ENCODE peak calls at places on chromosome 15, in six cellular contexts. W is DND-41, O is astrocyte of the spinal cord, Z is adrenal gland, C is neural progenitor cell, N is tibial nerve. I is an unnamed sample.

GRCh38 chr15:70802629-70803028 is 39.3 kb upstream of the UACA start:
- DNase-seq in W (no peak), O (peak; percentile 54), Z (no peak), C (no peak), N (no peak), I (no peak)

GRCh38 chr15:64209680-64210334 is 47.0 kb upstream of the PPIB start:
- DNase-seq in W (no peak), O (peak; percentile 65), Z (no peak), C (no peak), N (no peak), I (no peak)

GRCh38 chr15:56460046-56460445 is 4.9 kb downstream of the MNS1 start:
- DNase-seq in W (no peak), O (no peak), Z (no peak), C (no peak), N (no peak), I (no peak)

GRCh38 chr15:66098019-66098363 is 155.6 kb downstream of the MEGF11 start:
- DNase-seq in W (no peak), O (no peak), Z (no peak), C (no peak), N (no peak), I (no peak)

GRCh38 chr15:90812881-90813280 is 55.5 kb upstream of the FURIN start:
- DNase-seq in W (no peak), O (no peak), Z (no peak), C (no peak), N (no peak), I (no peak)

GRCh38 chr15:99511865-99512632 is 53.7 kb upstream of the MEF2A start:
- DNase-seq in W (peak; percentile 51), O (no peak), Z (peak; percentile 35), C (no peak), N (no peak), I (no peak)

GRCh38 chr15:58489289-58489688 is 57.5 kb downstream of the LIPC start:
- DNase-seq in W (no peak), O (no peak), Z (no peak), C (no peak), N (no peak), I (no peak)

GRCh38 chr15:58066042-58066867 is 744 bp upstream of the ALDH1A2 start:
- DNase-seq in W (no peak), O (peak; percentile 38), Z (peak; percentile 47), C (peak; percentile 86), N (peak; percentile 25), I (peak; percentile 96)

GRCh38 chr15:89772933-89773583 is 3.1 kb upstream of the MESP2 start:
- DNase-seq in W (no peak), O (peak; percentile 43), Z (no peak), C (no peak), N (no peak), I (no peak)

GRCh38 chr15:49556437-49556836 is 64.2 kb downstream of the FAM227B start:
- DNase-seq in W (no peak), O (no peak), Z (no peak), C (no peak), N (no peak), I (no peak)

GRCh38 chr15:41334293-41335120 is 1.8 kb downstream of the NUSAP1 start:
- DNase-seq in W (no peak), O (no peak), Z (no peak), C (peak; percentile 4), N (no peak), I (no peak)

GRCh38 chr15:59444082-59444835 is 6.3 kb downstream of the FAM81A start:
- DNase-seq in W (no peak), O (no peak), Z (no peak), C (no peak), N (no peak), I (no peak)

GRCh38 chr15:66964111-66964738 is 101.2 kb upstream of the SMAD3 start:
- DNase-seq in W (no peak), O (no peak), Z (no peak), C (no peak), N (no peak), I (no peak)

GRCh38 chr15:92880796-92881569 is 19.1 kb upstream of the CHD2 start:
- DNase-seq in W (peak; percentile 47), O (no peak), Z (no peak), C (peak; percentile 30), N (no peak), I (no peak)

GRCh38 chr15:60512937-60513336 is 34.0 kb upstream of the ICE2 start:
- DNase-seq in W (no peak), O (no peak), Z (no peak), C (no peak), N (no peak), I (no peak)

GRCh38 chr15:62840518-62841268 is 201.9 kb upstream of the TPM1 start:
- DNase-seq in W (no peak), O (no peak), Z (no peak), C (no peak), N (no peak), I (no peak)

GRCh38 chr15:92681141-92681622 is 25.6 kb upstream of the FAM174B start:
- DNase-seq in W (no peak), O (peak; percentile 68), Z (no peak), C (no peak), N (no peak), I (no peak)

GRCh38 chr15:44775923-44776322 is 39.6 kb downstream of the TRIM69 start:
- DNase-seq in W (no peak), O (no peak), Z (no peak), C (no peak), N (no peak), I (no peak)

GRCh38 chr15:51129513-51130197 is 34.9 kb upstream of the TNFAIP8L3 start:
- DNase-seq in W (no peak), O (no peak), Z (no peak), C (no peak), N (no peak), I (no peak)
- TF ChIP-seq CTCF in W (no peak), O (no peak), Z (no peak), C (no peak), N (no peak), I (no peak)

DNA sequence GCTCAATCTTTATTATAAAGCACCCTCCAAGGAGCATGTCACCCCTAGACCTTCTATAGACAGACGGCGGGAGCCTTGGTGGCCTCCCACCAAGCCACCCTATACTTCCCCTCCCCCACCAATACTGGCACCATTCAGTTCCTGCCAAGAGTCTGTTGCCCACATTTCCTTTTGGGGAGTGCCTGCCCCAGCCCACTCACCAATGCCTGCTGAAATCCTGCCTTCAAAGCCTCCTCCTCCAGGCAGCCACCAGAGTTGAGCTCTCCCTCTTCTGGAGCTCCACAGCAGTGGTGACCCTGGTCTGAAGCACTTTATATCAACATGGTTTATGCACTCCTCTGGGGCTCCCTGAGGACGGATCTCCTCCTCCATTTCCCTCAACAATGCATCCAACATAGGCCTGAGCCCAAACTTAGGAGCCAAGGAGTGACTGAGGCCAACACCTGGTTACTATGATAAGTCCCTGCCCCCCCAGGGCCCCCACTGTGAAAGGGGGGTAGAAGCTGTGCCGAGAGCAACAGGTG is 8.8 kb downstream of the CCDC33 start:
- DNase-seq in W (no peak), O (no peak), Z (no peak), C (no peak), N (no peak), I (no peak)
- H3K4me3 ChIP-seq in W (no peak overlapping the region), O (no peak overlapping the region), Z (no peak overlapping the region), C (peak overlapping the region; percentile 44), N (no peak overlapping the region), I (no peak overlapping the region)

DNA sequence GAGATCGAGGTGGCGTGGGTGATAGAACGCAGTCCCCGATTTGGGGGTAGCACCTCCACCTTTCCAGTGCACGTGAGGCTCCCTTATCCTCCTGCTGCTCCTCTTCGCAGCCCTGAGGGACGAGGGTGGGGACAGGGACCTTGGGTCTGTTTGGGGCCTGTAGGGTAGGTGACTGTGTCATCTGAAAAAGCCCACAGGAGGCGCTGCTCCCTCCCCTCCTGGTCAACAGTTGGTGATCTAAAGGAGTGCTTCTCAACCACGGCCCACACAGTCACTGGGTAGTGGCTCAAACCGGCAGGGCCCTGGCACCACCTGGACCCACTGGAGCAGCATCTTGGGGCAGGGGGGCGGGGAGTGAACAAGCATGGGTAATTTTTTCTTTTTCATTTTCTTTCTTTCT is 7.1 kb downstream of the LRRK1 start:
- DNase-seq in W (no peak), O (no peak), Z (no peak), C (peak; percentile 38), N (no peak), I (no peak)
- TF ChIP-seq CTCF in W (peak; percentile 19), O (no peak), Z (no peak), C (peak; percentile 41), N (no peak), I (no peak)

DNA sequence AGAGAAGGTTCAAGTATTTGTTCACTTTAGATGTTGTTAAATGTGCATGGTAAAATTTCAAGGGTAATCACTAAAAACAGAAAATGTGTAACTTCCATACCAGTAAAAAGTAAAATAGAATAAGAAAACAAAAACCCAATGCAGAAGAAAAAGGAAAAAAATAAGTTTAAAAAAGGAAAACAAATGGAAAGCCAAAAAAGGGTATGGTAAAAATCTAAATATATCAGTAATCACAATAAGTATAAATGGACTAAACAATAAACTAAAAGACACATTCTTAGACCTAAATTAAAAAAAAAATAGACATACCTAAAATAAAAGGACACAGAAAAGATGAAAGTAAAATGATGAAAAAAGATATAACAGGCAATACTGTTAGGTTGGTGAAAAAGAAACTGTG is 9.5 kb upstream of the CLN6 start:
- DNase-seq in W (no peak), O (no peak), Z (no peak), C (no peak), N (no peak), I (no peak)
- H3K4me3 ChIP-seq in W (no peak overlapping the region), O (no peak overlapping the region), Z (no peak overlapping the region), C (no peak overlapping the region), N (no peak overlapping the region), I (no peak overlapping the region)

GRCh38 chr15:88742161-88742560 is 61.1 kb upstream of the ACAN start:
- DNase-seq in W (no peak), O (no peak), Z (no peak), C (no peak), N (no peak), I (no peak)
- TF ChIP-seq CTCF in W (no peak), O (no peak), Z (no peak), C (no peak), N (no peak), I (no peak)

DNA sequence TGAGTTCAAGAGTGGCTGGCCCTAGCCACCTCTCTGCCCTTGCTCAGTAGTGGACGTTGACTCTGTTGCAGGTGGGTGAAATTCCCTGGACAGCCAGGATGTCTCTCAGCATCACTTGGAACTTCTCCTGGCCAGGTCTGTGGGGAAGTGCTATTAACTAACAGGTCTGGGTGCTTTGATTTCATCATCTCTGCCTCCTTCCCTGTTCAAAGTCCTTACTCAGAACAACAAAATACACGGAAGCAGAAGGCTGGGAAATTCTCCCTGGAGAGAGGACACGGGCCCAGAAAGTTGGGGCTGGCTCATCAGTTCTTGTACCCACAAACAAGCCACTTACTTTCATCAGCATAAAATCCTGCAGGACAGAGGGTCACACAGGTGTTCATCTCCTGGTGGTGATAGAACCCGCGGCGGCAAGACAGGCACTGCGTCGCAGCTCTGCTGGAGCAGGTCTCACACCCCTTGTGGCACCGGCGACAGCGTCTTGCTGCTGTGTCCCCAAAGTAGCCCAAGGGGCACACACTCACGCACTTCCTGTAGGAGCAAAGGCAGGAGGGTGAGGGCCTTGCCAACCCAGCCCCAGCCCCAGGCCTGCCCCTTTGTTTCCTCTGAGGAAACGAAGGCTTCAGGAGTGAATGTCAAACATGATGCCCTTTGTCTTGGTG is 29.6 kb upstream of the SNRPA1 start:
- DNase-seq in W (no peak), O (no peak), Z (no peak), C (no peak), N (no peak), I (no peak)
- H3K4me3 ChIP-seq in W (no peak overlapping the region), O (no peak overlapping the region), Z (no peak overlapping the region), C (no peak overlapping the region), N (no peak overlapping the region), I (no peak overlapping the region)

I was measured in left lung.